ENCODE peak calls at places on chromosomes 4 and X, in four cellular contexts. Q is K562, W is HepG2, S is GM12878. H is an unnamed sample.

GRCh38 chrX:47283015-47283771 is 50.4 kb downstream of the USP11 start:
- DNase-seq in Q (no peak), S (no peak), W (peak), H (no peak)

GRCh38 chr4:59818656-59819055 is 1381.5 kb upstream of the ADGRL3 start:
- DNase-seq in S (peak), Q (no peak), W (no peak), H (no peak)

GRCh38 chr4:3111461-3111860 is 37.0 kb downstream of the HTT start:
- DNase-seq in Q (no peak), S (no peak), W (no peak), H (peak)

GRCh38 chr4:176274441-176274840 is 5.4 kb upstream of the ASB5 start:
- DNase-seq in W (no peak), S (no peak), Q (no peak), H (no peak)

GRCh38 chr4:48801739-48802138 is 21.7 kb upstream of the FRYL start:
- DNase-seq in W (no peak), S (no peak), Q (no peak), H (no peak)

GRCh38 chrX:148135738-148136137 is 154.6 kb downstream of the FMR1NB start:
- DNase-seq in W (no peak), S (no peak), Q (no peak), H (no peak)

GRCh38 chr4:185212566-185212965 is 3.2 kb downstream of the SNX25 start:
- DNase-seq in S (no peak), Q (no peak), W (no peak), H (no peak)

GRCh38 chr4:99394913-99395312 is 40.2 kb downstream of the ADH7 start:
- DNase-seq in Q (no peak), W (no peak), S (no peak), H (no peak)

GRCh38 chr4:170589597-170590191 is 499.9 kb upstream of the AADAT start:
- DNase-seq in W (peak), S (peak), Q (no peak), H (peak)

GRCh38 chr4:120694973-120695372 is 227.6 kb downstream of the PRDM5 start:
- DNase-seq in S (no peak), Q (no peak), W (no peak), H (no peak)

GRCh38 chr4:147198411-147199051 is 252.9 kb upstream of the TTC29 start:
- DNase-seq in Q (no peak), S (no peak), W (no peak), H (peak)

GRCh38 chr4:152224872-152225420 is 310.9 kb downstream of the FBXW7 start:
- DNase-seq in W (no peak), Q (no peak), S (no peak), H (no peak)

GRCh38 chrX:2785538-2785937 is 33.7 kb downstream of the XG start:
- DNase-seq in Q (no peak), W (no peak), S (no peak), H (no peak)

GRCh38 chr4:22474636-22475310 is 41.1 kb downstream of the ADGRA3 start:
- DNase-seq in W (peak), S (no peak), Q (no peak), H (no peak)

GRCh38 chr4:159366966-159367365 is 264.1 kb downstream of the RAPGEF2 start:
- DNase-seq in S (no peak), W (peak), Q (no peak), H (no peak)
- TF ChIP-seq CREB1 in S (no peak), W (no peak), Q (no peak), H (no peak)

DNA sequence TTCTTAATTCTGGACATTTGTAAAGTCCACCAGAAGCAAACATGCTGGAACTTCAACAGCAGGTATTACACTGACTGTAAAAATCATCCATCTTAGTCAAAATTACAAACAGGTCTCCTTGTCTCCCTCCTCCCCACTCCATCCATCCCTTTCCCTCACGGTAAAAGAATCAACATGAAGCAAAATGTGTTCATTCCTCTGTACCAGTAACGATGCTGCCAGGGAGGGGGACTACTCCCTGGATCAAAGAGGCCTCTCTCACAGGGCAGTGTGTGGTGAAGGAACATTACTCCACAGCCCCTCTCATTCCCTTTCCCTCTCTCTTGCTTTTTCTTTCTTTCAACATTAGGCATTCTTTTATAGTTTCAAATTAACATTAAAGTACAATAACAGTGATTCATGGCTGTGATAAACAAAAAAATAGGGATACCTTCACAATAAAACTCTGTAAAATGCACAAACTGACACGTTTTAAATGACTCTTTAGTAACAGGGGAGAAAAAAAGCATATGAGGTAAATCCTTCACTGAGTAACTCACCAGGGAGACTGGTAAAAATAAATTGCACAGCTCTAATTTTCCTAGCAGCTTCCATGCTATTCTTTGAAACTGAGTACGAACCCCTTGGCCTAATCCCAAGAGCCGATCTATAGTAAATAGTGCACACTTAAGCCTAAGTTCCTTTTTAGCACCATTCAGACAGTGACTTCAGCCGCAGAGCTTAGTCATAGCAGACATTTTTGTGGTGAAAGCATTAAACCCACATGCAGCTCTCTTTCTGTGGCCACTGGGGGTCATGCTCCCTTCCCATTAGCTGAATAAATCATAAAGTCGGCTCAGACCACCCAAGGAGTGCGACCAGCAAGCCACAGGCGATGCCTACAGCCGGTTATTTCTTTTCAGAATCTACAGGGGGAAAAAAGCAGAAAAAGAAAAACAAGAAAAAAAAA is 215.6 kb upstream of the GYPA start:
- DNase-seq in S (peak), Q (no peak), W (peak), H (peak)
- TF ChIP-seq CTCF in S (no peak), Q (peak), W (no peak), H (peak)

DNA sequence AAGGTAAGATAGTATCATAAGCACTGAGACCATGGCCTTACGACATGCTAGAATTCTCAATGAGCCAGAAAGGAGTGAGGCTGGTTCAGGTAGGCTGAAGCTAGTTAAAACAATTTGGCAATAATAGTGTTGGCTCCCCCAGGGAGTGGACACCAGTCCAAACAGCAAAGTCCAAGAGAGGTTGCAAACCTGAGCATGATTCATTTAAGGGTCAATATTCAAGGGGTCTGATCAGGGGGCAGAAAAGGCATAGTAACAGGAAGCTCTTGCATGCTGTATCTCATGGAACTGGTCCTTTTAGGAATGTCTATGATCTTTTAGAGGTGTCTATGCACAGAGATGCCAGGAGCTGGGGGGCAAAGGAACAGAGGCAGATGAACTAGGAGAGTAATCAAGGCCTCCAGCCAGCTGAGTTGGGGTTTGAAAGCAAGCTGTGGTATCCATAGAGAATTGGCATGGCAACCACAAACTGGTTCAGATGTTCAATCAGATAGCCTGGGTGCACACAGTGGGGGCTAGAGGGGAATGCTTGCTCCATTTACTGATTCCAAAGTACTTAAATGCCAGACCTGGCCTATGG is 5.1 kb downstream of the GJB1 start:
- DNase-seq in Q (no peak), S (no peak), W (peak), H (no peak)
- TF ChIP-seq REST in Q (no peak), S (no peak), W (peak), H (no peak)

GRCh38 chrX:13102636-13103035 is 58.2 kb upstream of the FAM9C start:
- DNase-seq in W (no peak), S (no peak), Q (no peak), H (no peak)

GRCh38 chrX:13103111-13103913 is 58.9 kb upstream of the FAM9C start:
- DNase-seq in S (no peak), Q (no peak), W (no peak), H (no peak)

GRCh38 chrX:13099121-13099520 is 54.7 kb upstream of the FAM9C start:
- DNase-seq in Q (no peak), W (no peak), S (no peak), H (no peak)

GRCh38 chrX:13103914-13104274 is 59.5 kb upstream of the FAM9C start:
- DNase-seq in S (no peak), Q (no peak), W (no peak), H (no peak)

DNA sequence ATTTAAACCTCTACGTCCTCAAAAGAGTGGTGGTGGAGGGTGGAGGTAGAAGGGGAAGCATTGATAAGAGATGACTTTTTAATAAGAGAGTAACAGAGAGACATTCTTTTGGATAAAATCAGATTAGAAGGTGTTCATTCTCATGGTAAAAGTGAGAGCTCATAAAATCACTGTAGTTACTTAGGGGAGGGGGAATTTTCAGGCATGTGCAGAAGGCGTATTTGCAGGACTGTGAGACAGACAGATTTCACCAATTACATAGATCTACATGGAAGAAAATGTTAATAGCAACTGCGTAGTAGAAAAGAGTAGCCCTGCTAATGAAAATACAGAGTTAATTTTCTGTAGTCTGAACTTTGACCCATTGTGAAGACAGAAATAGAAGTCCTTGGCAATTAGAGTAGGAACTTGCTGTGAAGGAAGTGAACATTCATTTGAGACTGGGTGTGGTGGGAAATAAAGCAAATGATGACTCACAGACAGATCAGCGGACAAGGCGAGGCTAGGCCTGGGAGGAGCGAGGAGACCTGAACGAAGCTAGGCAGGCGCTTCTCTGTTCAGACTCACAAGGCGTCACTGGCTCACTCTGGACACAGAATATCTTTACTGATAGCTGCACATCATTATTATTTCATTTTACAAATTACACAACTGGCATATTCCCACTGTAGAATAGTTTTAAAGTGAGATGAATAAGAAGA is 57.2 kb upstream of the FAM9C start:
- DNase-seq in W (no peak), Q (peak), S (no peak), H (no peak)
- TF ChIP-seq CREB1 in W (no peak), Q (no peak), S (no peak), H (no peak)

DNA sequence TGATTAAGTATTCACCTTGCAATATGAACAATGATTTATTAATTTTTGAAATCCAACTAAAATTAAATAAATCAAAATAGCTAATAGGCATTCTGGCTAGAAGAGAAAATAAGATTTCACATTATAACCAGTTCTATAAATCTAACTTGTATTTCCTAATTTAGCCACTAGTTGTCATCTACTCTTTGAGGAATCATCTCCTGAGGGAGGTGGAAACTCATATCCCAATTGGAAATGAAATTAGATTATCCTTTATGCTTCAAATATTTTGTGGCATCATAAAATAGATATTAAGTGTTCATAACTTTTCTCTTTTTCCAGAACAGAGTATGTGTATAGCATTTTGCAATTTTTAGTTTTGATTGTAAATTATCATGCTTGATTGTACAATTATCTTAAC is 558.5 kb upstream of the DIAPH2 start:
- DNase-seq in S (no peak), Q (no peak), W (no peak), H (peak)
- TF ChIP-seq CTCF in S (no peak), Q (no peak), W (no peak), H (no peak)